ENCODE peak calls at places on chromosomes 5 and 9, in four cellular contexts. A is HCT116, Z is A549, E is GM23338. V is an unnamed sample.

GRCh38 chr5:53291528-53291927 is 182.0 kb upstream of the MOCS2 start:
- DNase-seq in A (no peak), Z (no peak), E (no peak), V (peak)

GRCh38 chr5:125798311-125798710 is 624.9 kb upstream of the GRAMD2B start:
- DNase-seq in A (peak), Z (no peak), E (peak), V (no peak)

GRCh38 chr5:84436866-84437265 is 52.2 kb upstream of the EDIL3 start:
- DNase-seq in A (no peak), Z (no peak), E (no peak), V (no peak)

GRCh38 chr5:149776376-149777305 is 46.5 kb downstream of the PPARGC1B start:
- DNase-seq in A (no peak), Z (no peak), E (no peak), V (no peak)

GRCh38 chr5:141758316-141758965 is 76.4 kb upstream of the ARAP3 start:
- DNase-seq in A (no peak), Z (no peak), E (peak), V (no peak)

GRCh38 chr5:178940569-178941360 is at the start of gene ZNF454:
- DNase-seq in A (no peak), Z (no peak), E (peak), V (no peak)

GRCh38 chr5:171840066-171840465 is 54.4 kb downstream of the SMIM23 start:
- DNase-seq in A (no peak), Z (peak), E (peak), V (no peak)

GRCh38 chr9:123360161-123361085 is 4.4 kb downstream of the CRB2 start:
- DNase-seq in A (no peak), Z (no peak), E (peak), V (peak)

GRCh38 chr9:29866556-29866955 is 2293.3 kb upstream of the C9orf72 start:
- DNase-seq in A (no peak), Z (no peak), E (no peak), V (no peak)

GRCh38 chr5:130198927-130199326 is 294.7 kb downstream of the CHSY3 start:
- DNase-seq in A (peak), Z (peak), E (peak), V (no peak)

GRCh38 chr9:98980291-98980690 is 36.6 kb downstream of the COL15A1 start:
- DNase-seq in A (no peak), Z (no peak), E (no peak), V (no peak)

GRCh38 chr9:136602193-136602885 is 56.5 kb upstream of the NOTCH1 start:
- DNase-seq in A (no peak), Z (no peak), E (peak), V (peak)

GRCh38 chr9:120950421-120951388 is 24.1 kb upstream of the TRAF1 start:
- DNase-seq in A (no peak), Z (no peak), E (no peak), V (no peak)

GRCh38 chr5:98769006-98769255 is 4.5 kb upstream of the RGMB start:
- DNase-seq in A (no peak), Z (no peak), E (no peak), V (no peak)

GRCh38 chr5:179455320-179455719 is 95.0 kb upstream of the RUFY1 start:
- DNase-seq in A (no peak), Z (no peak), E (no peak), V (no peak)

GRCh38 chr9:94799578-94800264 is 73.2 kb downstream of the AOPEP start:
- DNase-seq in A (no peak), Z (no peak), E (no peak), V (no peak)

GRCh38 chr5:14577079-14577725 is 4.4 kb upstream of the OTULINL start:
- DNase-seq in A (no peak), Z (no peak), E (peak), V (no peak)

GRCh38 chr5:59709346-59709821 is 184.1 kb downstream of the PDE4D start:
- DNase-seq in A (no peak), Z (no peak), E (peak), V (no peak)

GRCh38 chr9:109232449-109232848 is 65.4 kb upstream of the FRRS1L start:
- DNase-seq in A (no peak), Z (no peak), E (no peak), V (no peak)

GRCh38 chr5:17448877-17449276 is 49.2 kb upstream of the TAF11L2 start:
- DNase-seq in A (no peak), Z (no peak), E (no peak), V (no peak)

GRCh38 chr5:4614088-4614487 is 526.0 kb upstream of the ADAMTS16 start:
- DNase-seq in A (no peak), Z (no peak), E (no peak), V (no peak)

GRCh38 chr5:57592236-57592635 is 109.6 kb upstream of the ACTBL2 start:
- DNase-seq in A (no peak), Z (no peak), E (no peak), V (no peak)

GRCh38 chr5:5523066-5523505 is 100.6 kb downstream of the ICE1 start:
- DNase-seq in A (peak), Z (no peak), E (peak), V (no peak)

GRCh38 chr5:158496624-158497023 is 603.1 kb downstream of the EBF1 start:
- DNase-seq in A (no peak), Z (no peak), E (no peak), V (no peak)
- TF ChIP-seq REST in A (no peak), Z (no peak), E (no peak), V (no peak)

GRCh38 chr5:181239062-181239663 is 4.5 kb downstream of the RACK1 start:
- DNase-seq in A (no peak), Z (no peak), E (no peak), V (no peak)
- TF ChIP-seq REST in A (no peak), Z (no peak), E (no peak), V (no peak)

DNA sequence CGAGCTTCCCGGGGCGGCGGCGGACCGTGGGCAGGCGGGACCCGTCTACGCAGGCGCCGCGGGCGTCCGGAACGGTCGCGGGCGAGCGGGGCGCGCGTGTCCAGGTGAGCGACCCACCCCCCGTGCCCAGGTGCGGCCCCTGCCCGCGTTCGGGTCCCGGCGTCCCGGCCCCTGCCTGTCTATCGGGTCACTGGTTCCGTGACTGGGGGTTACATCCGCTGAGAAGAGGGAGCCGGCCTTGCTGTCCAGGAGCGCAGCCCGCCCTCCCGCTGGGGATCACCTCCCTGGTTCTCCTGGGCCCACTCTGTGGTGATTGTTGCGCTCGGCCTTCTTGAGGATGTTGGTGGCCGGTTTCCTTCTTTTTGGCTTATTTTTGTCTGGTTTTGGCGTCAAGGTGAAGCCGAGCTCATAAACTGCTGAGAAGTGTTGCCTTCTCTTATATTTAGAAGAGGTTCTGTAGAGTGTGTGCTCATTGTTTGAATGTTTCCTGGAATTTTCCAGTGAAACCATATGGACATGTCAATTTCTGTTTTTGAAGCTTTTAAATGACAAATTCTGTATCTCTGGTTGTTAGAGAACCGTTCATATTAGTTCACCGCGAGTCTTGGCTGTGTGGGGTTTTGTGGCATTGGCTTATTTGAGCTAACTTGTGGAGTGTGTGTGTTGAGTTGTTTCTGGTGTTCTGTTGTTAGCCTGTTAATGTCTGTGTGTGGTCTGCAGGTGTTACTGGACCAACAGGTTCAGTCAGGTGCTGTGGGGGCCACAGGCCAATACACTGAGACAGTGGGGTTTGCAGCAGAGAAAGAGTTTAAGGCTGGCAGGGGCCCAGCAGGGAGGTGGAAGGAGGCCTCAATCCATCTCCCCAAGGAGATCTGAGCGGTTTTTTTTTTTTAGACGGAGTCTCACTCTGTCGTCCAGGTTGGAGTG is 621 bp downstream of the CEP72 start:
- DNase-seq in A (peak), Z (peak), E (peak), V (no peak)
- TF ChIP-seq REST in A (no peak), Z (no peak), E (no peak), V (no peak)

GRCh38 chr5:71586941-71587708 is at the start of gene MCCC2:
- DNase-seq in A (peak), Z (peak), E (peak), V (peak)
- TF ChIP-seq REST in A (no peak), Z (peak), E (no peak), V (no peak)

DNA sequence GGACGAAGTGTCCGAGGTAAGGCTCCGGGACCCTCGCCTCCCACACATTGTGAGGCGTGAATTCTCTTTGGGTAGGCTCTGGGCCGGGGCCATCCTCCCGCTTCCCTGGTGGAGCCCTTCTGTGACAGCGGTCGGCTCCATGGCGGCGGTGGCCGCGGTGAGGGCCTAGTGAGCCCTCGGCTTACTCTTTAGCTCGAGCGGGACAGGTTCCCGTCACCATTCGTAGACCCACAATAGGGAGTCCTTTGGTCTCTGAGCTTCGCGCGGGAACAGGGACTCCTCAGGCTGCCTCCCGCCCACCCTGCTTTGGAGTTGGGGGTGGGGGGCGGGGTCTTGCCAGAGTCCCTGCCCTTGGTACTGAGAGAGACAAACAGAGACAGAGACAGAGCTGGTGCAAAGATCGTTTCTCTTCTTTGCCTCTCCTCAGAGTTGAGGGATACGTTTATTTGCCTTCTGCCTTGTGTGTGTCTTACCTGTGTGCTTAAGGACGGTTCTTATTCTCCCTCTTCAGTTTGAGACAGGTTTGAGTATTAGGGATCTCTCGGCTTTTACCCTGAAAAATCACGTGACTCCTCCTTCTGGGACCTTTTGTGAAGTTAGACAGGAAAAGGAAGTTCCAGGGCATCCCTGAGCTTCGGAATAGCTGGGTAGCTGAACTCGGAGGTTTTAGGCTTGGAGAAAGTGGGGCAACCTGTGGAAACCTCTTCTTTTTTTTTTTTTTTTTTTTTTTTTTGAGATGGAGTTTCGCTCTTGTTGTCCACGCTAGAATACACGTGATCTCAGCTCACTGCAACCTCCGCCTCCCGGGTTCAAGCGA is 833 bp downstream of the ANKHD1 start:
- DNase-seq in A (no peak), Z (peak), E (peak), V (peak)
- TF ChIP-seq REST in A (no peak), Z (peak), E (peak), V (peak)

GRCh38 chr9:11431490-11431889 is 818.7 kb upstream of the PTPRD start:
- DNase-seq in A (no peak), Z (no peak), E (no peak), V (no peak)
- TF ChIP-seq REST in A (no peak), Z (no peak), E (no peak), V (no peak)

GRCh38 chr5:112342364-112342763 is 76.7 kb downstream of the EPB41L4A start:
- DNase-seq in A (no peak), Z (no peak), E (no peak), V (no peak)
- TF ChIP-seq REST in A (no peak), Z (no peak), E (no peak), V (no peak)

V was measured in HL-60.